ENCODE peak calls at places on chromosomes 6 and 20, in eight cellular contexts. V, R, Q, L, M, T, A and E are unnamed samples.

GRCh38 chr6:120872262-120872578 is 462.1 kb downstream of the TBC1D32 start:
- DNase-seq in V (no peak), T (no peak), R (no peak), L (no peak), A (no peak), Q (no peak), M (no peak), E (no peak)

GRCh38 chr6:115570326-115570725 is 490.4 kb downstream of the FRK start:
- DNase-seq in M (no peak), V (no peak), Q (peak), A (no peak), R (no peak), L (no peak), T (no peak), E (no peak)

GRCh38 chr20:6269163-6269873 is 146.5 kb upstream of the FERMT1 start:
- DNase-seq in R (no peak), Q (no peak), M (no peak), T (no peak), V (no peak), A (no peak), L (no peak), E (no peak)

GRCh38 chr6:29705389-29706231 is 17.6 kb upstream of the HLA-F start:
- DNase-seq in V (no peak), Q (peak), M (no peak), A (peak), L (peak), T (peak), R (no peak), E (no peak)

GRCh38 chr6:148289153-148289552 is 53.5 kb upstream of the SASH1 start:
- DNase-seq in R (no peak), A (no peak), M (no peak), T (no peak), Q (no peak), L (no peak), V (no peak), E (no peak)

GRCh38 chr6:22906091-22906549 is 336.8 kb downstream of the HDGFL1 start:
- DNase-seq in A (no peak), L (peak), T (no peak), R (no peak), M (no peak), V (no peak), Q (peak), E (no peak)

GRCh38 chr6:17584241-17584803 is 15.8 kb upstream of the FAM8A1 start:
- DNase-seq in T (peak), V (no peak), A (no peak), R (peak), M (peak), Q (peak), L (peak), E (peak)

GRCh38 chr6:22036699-22037098 is 260.1 kb downstream of the PRL start:
- DNase-seq in M (no peak), R (no peak), V (no peak), A (no peak), Q (no peak), L (no peak), T (no peak), E (no peak)

GRCh38 chr6:156638581-156638980 is 138.6 kb upstream of the ARID1B start:
- DNase-seq in T (no peak), R (no peak), A (no peak), Q (no peak), M (no peak), L (no peak), V (no peak), E (no peak)

GRCh38 chr20:63858393-63859165 is 2.7 kb upstream of the ABHD16B start:
- DNase-seq in T (peak), L (peak), A (no peak), M (no peak), Q (peak), R (no peak), V (no peak), E (no peak)

GRCh38 chr20:41142241-41142640 is 4.9 kb downstream of the PLCG1 start:
- DNase-seq in R (no peak), V (no peak), L (no peak), T (no peak), M (no peak), A (no peak), Q (no peak), E (no peak)

GRCh38 chr20:42901689-42902518 is 287.8 kb downstream of the PTPRT start:
- DNase-seq in V (no peak), A (no peak), T (no peak), R (no peak), Q (no peak), L (no peak), M (no peak), E (no peak)

GRCh38 chr20:55354700-55355099 is 650.6 kb downstream of the CBLN4 start:
- DNase-seq in M (no peak), T (no peak), A (no peak), L (no peak), V (no peak), R (no peak), Q (no peak), E (no peak)

GRCh38 chr6:6320901-6321300 is 439 bp upstream of the F13A1 start:
- DNase-seq in T (no peak), Q (peak), R (no peak), M (no peak), A (no peak), L (no peak), V (no peak), E (no peak)

GRCh38 chr6:144320746-144321145 is 35.6 kb downstream of the UTRN start:
- DNase-seq in T (no peak), A (no peak), Q (no peak), L (no peak), M (no peak), R (no peak), V (no peak), E (no peak)

GRCh38 chr20:25052255-25053206 is 5.4 kb downstream of the ACSS1 start:
- DNase-seq in L (no peak), Q (no peak), M (peak), T (no peak), A (no peak), V (no peak), R (peak), E (no peak)

GRCh38 chr6:102766946-102767345 is 1373.4 kb downstream of the GRIK2 start:
- DNase-seq in A (no peak), L (no peak), Q (peak), V (no peak), T (no peak), R (no peak), M (no peak), E (no peak)

GRCh38 chr6:11198663-11199603 is 33.5 kb downstream of the NEDD9 start:
- DNase-seq in R (no peak), Q (no peak), V (no peak), A (no peak), L (no peak), T (no peak), M (peak), E (no peak)

GRCh38 chr20:60022849-60023248 is 64.6 kb downstream of the CDH26 start:
- DNase-seq in T (no peak), Q (no peak), R (no peak), V (no peak), M (no peak), A (no peak), L (no peak), E (peak)

GRCh38 chr20:63025534-63026331 is 19.0 kb upstream of the BHLHE23 start:
- DNase-seq in T (no peak), R (peak), Q (no peak), V (no peak), M (no peak), A (no peak), L (peak), E (no peak)

GRCh38 chr6:43608310-43608763 is 20.7 kb downstream of the GTPBP2 start:
- DNase-seq in V (peak), A (peak), T (peak), M (peak), R (peak), Q (peak), L (peak), E (peak)

GRCh38 chr6:157075549-157076426 is 247.5 kb downstream of the TMEM242 start:
- DNase-seq in M (peak), Q (peak), V (no peak), R (peak), L (no peak), T (no peak), A (no peak), E (no peak)

DNA sequence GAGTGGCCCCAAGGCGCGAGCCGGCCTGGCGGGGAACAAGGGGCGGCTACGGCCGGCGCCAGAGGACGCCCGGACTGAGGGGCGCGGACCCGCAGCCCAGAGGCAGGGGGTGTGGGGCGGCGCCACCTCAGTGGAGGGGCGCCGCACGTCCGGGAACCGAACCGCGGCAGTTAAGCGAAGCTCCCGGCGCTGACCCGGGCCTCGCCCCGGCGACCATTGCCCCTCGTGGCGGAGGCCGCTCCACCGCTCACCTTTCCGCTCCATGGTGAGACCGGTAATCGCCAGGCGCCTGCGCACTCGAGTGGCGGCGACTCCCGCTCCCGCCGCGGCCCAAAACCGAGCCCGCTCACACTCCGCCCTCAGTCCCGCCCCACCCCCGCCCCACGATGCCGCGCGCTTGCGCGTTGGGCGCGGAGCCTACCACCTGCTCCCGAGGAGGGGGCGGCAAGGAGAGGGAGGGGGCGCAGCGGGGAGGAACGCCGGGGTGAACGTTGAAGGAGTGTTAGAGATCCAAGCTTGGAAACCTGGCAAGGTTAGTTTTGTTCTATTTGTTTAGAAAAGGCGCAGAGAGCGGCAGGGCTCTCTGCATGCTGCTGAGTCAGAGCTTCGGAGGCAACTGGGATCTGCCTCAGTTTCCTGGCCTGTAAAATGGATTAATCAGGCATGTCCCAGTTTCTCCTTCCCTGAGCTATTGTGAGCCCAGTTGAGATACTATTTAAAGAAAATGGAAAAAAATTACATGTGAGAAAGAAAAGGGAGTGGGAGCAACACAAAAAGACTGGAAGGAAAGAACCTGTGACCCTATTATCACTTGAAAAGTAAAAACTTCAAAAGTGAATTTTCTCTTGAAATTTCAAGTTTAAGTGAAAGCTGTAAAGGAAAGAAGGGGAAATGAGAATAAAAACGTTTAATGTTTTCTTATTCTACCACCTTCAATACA is at the start of gene SRPK1:
- DNase-seq in L (peak), T (peak), A (peak), R (peak), Q (peak), V (peak), M (peak), E (peak)
- TF ChIP-seq CTCF in L (no peak), T (no peak), A (no peak), R (no peak), Q (no peak), V (no peak), M (no peak), E (no peak)

GRCh38 chr20:14336667-14337066 is 745 bp downstream of the FLRT3 start:
- DNase-seq in M (no peak), V (no peak), L (no peak), Q (no peak), T (no peak), A (no peak), R (no peak), E (no peak)

GRCh38 chr20:14333734-14334133 is 3.7 kb downstream of the FLRT3 start:
- DNase-seq in V (no peak), Q (no peak), M (no peak), R (no peak), L (no peak), A (no peak), T (no peak), E (no peak)

GRCh38 chr20:14335122-14335521 is 2.3 kb downstream of the FLRT3 start:
- DNase-seq in Q (no peak), A (no peak), T (no peak), R (no peak), M (no peak), V (no peak), L (no peak), E (no peak)

GRCh38 chr20:14334306-14334930 is 3.0 kb downstream of the FLRT3 start:
- DNase-seq in T (peak), R (no peak), M (no peak), V (no peak), A (no peak), L (no peak), Q (peak), E (peak)

DNA sequence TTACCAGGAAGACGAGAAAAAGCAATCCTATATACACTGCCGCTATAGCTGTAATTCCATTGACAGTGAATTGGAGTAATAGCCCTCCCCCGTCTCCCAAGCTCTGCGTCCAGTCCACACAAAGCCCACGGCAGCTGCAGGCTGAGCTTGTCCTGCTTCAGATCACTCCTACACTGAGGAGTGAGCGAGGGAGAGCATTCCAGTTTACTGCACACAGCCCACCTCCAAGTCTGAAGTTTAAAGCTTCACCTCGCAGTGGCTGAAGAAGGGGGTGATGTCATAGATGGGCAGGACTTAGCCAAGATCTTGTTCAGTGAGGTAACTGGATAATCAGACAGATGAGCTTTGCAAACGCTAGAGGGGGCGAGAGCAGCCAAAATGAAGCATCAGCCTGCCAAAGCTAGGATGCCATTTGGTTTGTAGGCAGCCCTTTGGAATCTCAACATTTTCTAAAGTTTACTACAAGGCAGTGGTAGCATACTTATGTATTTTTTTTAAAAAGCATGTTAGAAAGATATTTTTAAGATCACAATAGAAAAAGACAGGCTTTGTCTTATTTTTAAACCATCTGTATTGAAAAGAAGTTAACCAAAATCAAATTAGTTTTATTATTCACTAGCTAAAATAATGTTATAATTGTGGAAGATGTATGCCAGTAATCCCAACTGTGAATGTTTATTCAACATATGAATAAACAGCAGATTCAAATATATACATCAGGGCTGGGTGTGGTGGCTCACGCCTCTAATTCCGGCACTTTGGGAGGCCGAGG is at the start of gene FLRT3:
- DNase-seq in V (peak), A (peak), Q (peak), T (peak), M (peak), R (peak), L (peak), E (peak)
- TF ChIP-seq CTCF in V (peak), A (peak), Q (peak), T (peak), M (peak), R (peak), L (peak), E (peak)

GRCh38 chr6:12309070-12309469 is 18.9 kb downstream of the EDN1 start:
- DNase-seq in M (no peak), V (no peak), T (no peak), A (no peak), R (no peak), Q (no peak), L (no peak), E (no peak)

GRCh38 chr6:12312736-12313135 is 22.6 kb downstream of the EDN1 start:
- DNase-seq in L (no peak), R (no peak), Q (no peak), V (no peak), A (no peak), M (no peak), T (no peak), E (no peak)

GRCh38 chr6:12313311-12313991 is 23.3 kb downstream of the EDN1 start:
- DNase-seq in T (no peak), R (no peak), L (no peak), A (peak), V (no peak), M (no peak), Q (no peak), E (no peak)

GRCh38 chr6:12313992-12314589 is 23.9 kb downstream of the EDN1 start:
- DNase-seq in A (peak), T (no peak), M (no peak), R (no peak), V (no peak), Q (no peak), L (peak), E (no peak)

GRCh38 chr6:12311106-12311505 is 20.9 kb downstream of the EDN1 start:
- DNase-seq in L (no peak), A (no peak), M (no peak), V (no peak), Q (no peak), R (no peak), T (no peak), E (no peak)
- TF ChIP-seq CTCF in L (peak), A (no peak), M (no peak), V (no peak), Q (no peak), R (no peak), T (no peak), E (no peak)

DNA sequence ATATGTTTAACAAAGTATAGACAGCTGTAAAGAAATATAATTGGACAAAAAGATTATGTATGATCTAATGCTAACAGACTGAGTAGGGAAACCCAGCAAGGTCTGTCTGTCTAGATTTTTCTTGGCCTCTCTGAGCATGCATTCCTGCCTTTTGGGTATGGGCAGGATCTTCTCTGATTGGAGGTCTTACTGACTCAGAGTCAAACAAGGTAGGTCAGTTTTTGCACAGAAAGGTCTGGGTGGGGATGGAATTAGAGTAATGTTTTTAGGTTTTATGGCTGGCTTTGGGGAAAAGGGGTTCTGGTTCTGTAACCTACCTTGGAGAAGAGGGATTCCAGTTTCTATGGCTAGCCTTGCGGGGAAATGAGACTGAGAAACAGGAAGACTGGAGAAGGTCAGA is 65.5 kb downstream of the LIN28B start:
- DNase-seq in M (no peak), V (no peak), Q (no peak), T (no peak), L (no peak), A (no peak), R (no peak), E (no peak)
- TF ChIP-seq CTCF in M (no peak), V (no peak), Q (no peak), T (no peak), L (no peak), A (no peak), R (no peak), E (no peak)

DNA sequence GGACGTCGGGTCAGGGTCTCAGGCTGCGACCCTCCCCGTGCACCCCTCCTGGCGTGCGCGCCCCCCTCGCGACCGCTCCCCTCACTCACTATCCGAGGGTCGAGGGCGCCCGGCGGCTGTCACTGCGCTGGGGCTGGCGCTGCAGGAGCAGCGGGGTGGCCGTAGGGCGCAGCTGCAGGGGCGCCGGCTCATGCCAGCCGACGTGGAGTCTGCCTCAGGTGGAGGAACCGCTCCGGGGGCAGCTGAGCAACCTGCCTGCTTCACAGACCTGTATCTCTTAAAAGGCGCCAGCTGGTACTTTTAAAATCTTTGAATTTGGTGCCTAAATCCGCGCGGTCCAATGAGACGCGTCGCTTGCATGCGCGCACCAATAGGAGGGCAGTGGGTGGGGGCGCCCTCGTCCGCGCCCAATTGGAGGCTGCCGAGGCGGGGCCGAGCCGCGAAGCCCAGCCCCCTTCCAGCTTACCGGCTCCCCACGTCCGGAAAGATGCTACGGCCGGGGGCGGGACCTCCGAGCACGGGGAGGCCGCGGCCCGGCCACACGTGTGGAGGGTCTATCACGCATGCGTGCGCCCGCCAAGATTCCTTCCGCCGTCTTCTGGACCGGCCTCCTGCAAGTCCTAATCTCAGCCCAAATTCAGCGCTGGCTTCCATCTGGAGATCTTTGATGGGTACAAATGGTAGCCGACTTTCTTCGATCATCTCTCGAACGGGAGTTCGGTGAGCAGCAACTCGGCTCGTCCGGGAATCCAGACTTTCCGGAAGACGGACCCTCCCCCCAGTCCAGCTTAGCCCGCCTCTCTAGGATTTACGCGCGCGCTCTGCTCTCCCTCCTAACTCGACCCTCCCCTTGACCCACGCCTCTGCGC is at the start of gene FBXO5:
- DNase-seq in R (peak), T (peak), L (peak), M (peak), Q (peak), A (peak), V (peak), E (peak)
- TF ChIP-seq CTCF in R (no peak), T (no peak), L (no peak), M (no peak), Q (no peak), A (no peak), V (no peak), E (no peak)